ENCODE peak calls at places on chromosome 10, in six cellular contexts. G is H9, V is mesenchymal stem cell, Q is IMR-90, K is mesendoderm, E is neuronal stem cell. P is an unnamed sample.
A peak's percentile ranks its signal among the peaks of the same experiment; 100 is the strongest.

GRCh38 chr10:4100324-4100826 is 315.4 kb upstream of the KLF6 start:
- DNase-seq in G (no peak), V (no peak), Q (no peak), K (no peak), E (no peak), P (no peak)

GRCh38 chr10:73997479-73997805 is 474 bp upstream of the VCL start:
- DNase-seq in G (no peak), V (no peak), Q (no peak), K (no peak), E (no peak), P (no peak)

GRCh38 chr10:123348721-123349120 is 194.5 kb downstream of the BUB3 start:
- DNase-seq in G (no peak), V (no peak), Q (no peak), K (no peak), E (no peak), P (no peak)

GRCh38 chr10:104680467-104681401 is 39.6 kb downstream of the SORCS3 start:
- DNase-seq in G (peak; percentile 75), V (no peak), Q (no peak), K (peak; percentile 76), E (peak; percentile 15), P (no peak)

GRCh38 chr10:30464675-30465074 is 30.7 kb downstream of the MAP3K8 start:
- DNase-seq in G (no peak), V (no peak), Q (no peak), K (no peak), E (no peak), P (no peak)

GRCh38 chr10:69123306-69123746 is 652 bp upstream of the VPS26A start:
- DNase-seq in G (no peak), V (peak; percentile 87), Q (peak; percentile 71), K (no peak), E (no peak), P (no peak)

GRCh38 chr10:112706580-112706979 is 243.5 kb upstream of the TCF7L2 start:
- DNase-seq in G (no peak), V (no peak), Q (no peak), K (no peak), E (no peak), P (peak; percentile 32)

GRCh38 chr10:129758591-129759021 is 205.5 kb downstream of the EBF3 start:
- DNase-seq in G (peak; percentile 16), V (no peak), Q (no peak), K (no peak), E (no peak), P (no peak)

GRCh38 chr10:89064764-89065163 is 74.2 kb downstream of the FAS start:
- DNase-seq in G (no peak), V (peak; percentile 58), Q (no peak), K (no peak), E (no peak), P (no peak)

GRCh38 chr10:4257939-4258465 is 473.0 kb upstream of the KLF6 start:
- DNase-seq in G (peak; percentile 33), V (no peak), Q (no peak), K (no peak), E (no peak), P (no peak)

GRCh38 chr10:18582803-18583202 is 68.6 kb downstream of the NSUN6 start:
- DNase-seq in G (no peak), V (peak; percentile 21), Q (peak; percentile 11), K (no peak), E (no peak), P (no peak)

GRCh38 chr10:124451227-124451807 is 1.5 kb upstream of the NKX1-2 start:
- DNase-seq in G (peak; percentile 59), V (no peak), Q (no peak), K (peak; percentile 82), E (no peak), P (no peak)

GRCh38 chr10:15735766-15736165 is 16.0 kb upstream of the ITGA8 start:
- DNase-seq in G (no peak), V (no peak), Q (no peak), K (no peak), E (no peak), P (no peak)

GRCh38 chr10:26869528-26869927 is 8.8 kb upstream of the ABI1 start:
- DNase-seq in G (no peak), V (no peak), Q (no peak), K (no peak), E (no peak), P (no peak)

GRCh38 chr10:120951288-120951687 is 100.1 kb downstream of the WDR11 start:
- DNase-seq in G (no peak), V (no peak), Q (no peak), K (peak; percentile 83), E (no peak), P (no peak)

GRCh38 chr10:6044651-6045599 is 17.2 kb downstream of the IL2RA start:
- DNase-seq in G (peak; percentile 3), V (no peak), Q (no peak), K (no peak), E (no peak), P (peak; percentile 16)

GRCh38 chr10:102597131-102597891 is 47.0 kb upstream of the TRIM8 start:
- DNase-seq in G (no peak), V (no peak), Q (no peak), K (no peak), E (no peak), P (no peak)

GRCh38 chr10:22317771-22318565 is 1.8 kb downstream of the COMMD3 start:
- DNase-seq in G (no peak), V (no peak), Q (no peak), K (peak; percentile 52), E (no peak), P (no peak)

GRCh38 chr10:107442035-107442505 is 277.6 kb upstream of the SORCS1 start:
- DNase-seq in G (no peak), V (peak; percentile 68), Q (peak; percentile 41), K (no peak), E (no peak), P (no peak)

GRCh38 chr10:78062296-78062695 is 28.6 kb downstream of the RPS24 start:
- DNase-seq in G (no peak), V (no peak), Q (no peak), K (no peak), E (no peak), P (no peak)

GRCh38 chr10:58189269-58189668 is 78.4 kb downstream of the IPMK start:
- DNase-seq in G (no peak), V (peak; percentile 28), Q (peak; percentile 76), K (no peak), E (no peak), P (no peak)

GRCh38 chr10:104515670-104516199 is 125.4 kb upstream of the SORCS3 start:
- DNase-seq in G (peak; percentile 47), V (no peak), Q (no peak), K (peak; percentile 93), E (no peak), P (no peak)

GRCh38 chr10:130372866-130373265 is 236.7 kb downstream of the GLRX3 start:
- DNase-seq in G (no peak), V (no peak), Q (no peak), K (peak; percentile 50), E (no peak), P (no peak)

GRCh38 chr10:113034008-113034407 is 84.0 kb downstream of the TCF7L2 start:
- DNase-seq in G (no peak), V (no peak), Q (no peak), K (no peak), E (no peak), P (no peak)

GRCh38 chr10:48568546-48568945 is 36.3 kb downstream of the ARHGAP22 start:
- DNase-seq in G (peak; percentile 8), V (no peak), Q (no peak), K (no peak), E (no peak), P (no peak)

GRCh38 chr10:63069318-63069717 is 63.8 kb upstream of the NRBF2 start:
- DNase-seq in G (no peak), V (no peak), Q (no peak), K (no peak), E (no peak), P (no peak)

GRCh38 chr10:63068246-63068645 is 64.9 kb upstream of the NRBF2 start:
- DNase-seq in G (no peak), V (no peak), Q (no peak), K (no peak), E (no peak), P (no peak)

GRCh38 chr10:63072951-63073350 is 60.2 kb upstream of the NRBF2 start:
- DNase-seq in G (peak; percentile 34), V (no peak), Q (no peak), K (no peak), E (no peak), P (no peak)

GRCh38 chr10:63066606-63067005 is 66.5 kb upstream of the NRBF2 start:
- DNase-seq in G (no peak), V (no peak), Q (no peak), K (no peak), E (no peak), P (no peak)

DNA sequence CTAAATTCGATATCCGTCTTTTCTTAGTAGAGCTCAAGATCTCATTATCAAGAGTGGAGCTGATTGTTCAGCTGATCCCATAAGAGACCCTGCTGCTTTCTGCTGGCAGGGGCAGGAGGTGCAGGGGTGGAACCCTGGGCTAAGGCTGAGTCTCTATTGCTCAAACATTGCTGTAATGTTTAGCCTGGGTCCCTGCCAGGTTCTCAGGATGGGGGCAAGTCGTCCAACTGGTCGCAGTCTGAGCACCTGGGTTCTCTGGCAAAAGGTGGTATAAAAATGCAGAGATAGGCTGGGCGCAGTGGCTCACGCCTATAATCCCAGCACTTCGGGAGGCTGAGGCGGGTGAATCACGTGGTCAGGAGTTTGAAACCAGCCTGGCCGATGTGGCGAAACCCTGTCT is 62.0 kb upstream of the NRBF2 start:
- DNase-seq in G (no peak), V (no peak), Q (no peak), K (no peak), E (no peak), P (no peak)
- H2BK15ac ChIP-seq in G (no peak overlapping the region), V (no peak overlapping the region), Q (no peak overlapping the region), K (no peak overlapping the region), E (no peak overlapping the region), P (no peak overlapping the region)

DNA sequence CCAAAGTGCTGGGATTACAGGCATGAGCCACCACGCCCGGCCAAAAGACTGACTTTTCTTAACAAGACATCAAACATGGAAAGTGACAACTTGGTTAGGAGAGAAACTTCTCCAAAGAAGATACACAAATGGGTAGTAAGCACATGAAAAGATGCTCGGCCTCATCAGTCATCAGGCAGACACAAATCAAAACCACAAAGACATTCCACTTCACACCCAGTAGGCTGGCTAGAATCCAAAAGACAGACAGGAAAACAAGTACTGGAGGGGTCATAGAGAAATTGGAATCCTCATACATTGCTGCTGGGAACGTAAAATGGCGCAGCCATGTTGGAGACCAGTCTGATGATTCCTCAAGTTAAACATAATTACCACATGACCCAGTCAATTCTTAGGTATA is 16.5 kb downstream of the SEPHS1 start:
- DNase-seq in G (no peak), V (no peak), Q (no peak), K (no peak), E (no peak), P (no peak)
- H3K23ac ChIP-seq in G (no peak overlapping the region), V (no peak overlapping the region), Q (no peak overlapping the region), K (no peak overlapping the region), E (no peak overlapping the region), P (no peak overlapping the region)

GRCh38 chr10:31536297-31536696 is 217.3 kb downstream of the ZEB1 start:
- DNase-seq in G (no peak), V (no peak), Q (no peak), K (no peak), E (no peak), P (no peak)
- H2BK15ac ChIP-seq in G (no peak overlapping the region), V (no peak overlapping the region), Q (no peak overlapping the region), K (no peak overlapping the region), E (no peak overlapping the region), P (no peak overlapping the region)

DNA sequence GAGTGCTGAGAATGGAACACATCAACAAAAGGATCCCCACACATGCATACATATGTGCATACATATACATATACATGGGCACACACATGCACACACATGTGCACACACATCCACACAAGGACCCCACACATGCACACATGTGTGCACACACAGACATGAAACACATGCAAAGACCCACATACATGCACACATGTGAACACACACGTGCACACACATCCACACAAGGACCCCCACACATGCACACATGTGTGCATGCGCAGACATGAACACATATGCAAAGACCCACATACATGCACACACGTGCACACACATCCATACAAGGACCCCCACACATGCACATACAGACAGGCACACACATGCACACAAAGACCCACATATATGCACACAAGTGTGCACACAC is 104.4 kb upstream of the ADARB2 start:
- DNase-seq in G (no peak), V (no peak), Q (no peak), K (no peak), E (no peak), P (no peak)
- H3K23ac ChIP-seq in G (no peak overlapping the region), V (no peak overlapping the region), Q (no peak overlapping the region), K (no peak overlapping the region), E (peak overlapping the region; percentile 45), P (no peak overlapping the region)